ENCODE peak calls at places on chromosomes 16 and 17, in nine cellular contexts. O, J, Z, B, C, H, T, D and K are unnamed samples.

GRCh38 chr16:83068686-83069085 is 441.9 kb downstream of the CDH13 start:
- DNase-seq in B (no peak), J (no peak), T (peak; percentile 67), O (peak; percentile 21), Z (no peak), D (peak; percentile 78), H (no peak), C (peak; percentile 7), K (no peak)

GRCh38 chr16:72172105-72173034 is at the start of gene PMFBP1:
- DNase-seq in O (peak; percentile 87), D (peak; percentile 94), T (peak; percentile 74), B (peak; percentile 26), H (no peak), C (peak; percentile 74), Z (peak; percentile 64), J (no peak), K (peak; percentile 6)

GRCh38 chr17:64133546-64134215 is 3.7 kb upstream of the ERN1 start:
- DNase-seq in B (no peak), C (no peak), Z (no peak), O (peak; percentile 76), H (no peak), D (peak; percentile 84), T (peak; percentile 81), J (no peak), K (no peak)

GRCh38 chr16:59392911-59393310 is 658.8 kb upstream of the GOT2 start:
- DNase-seq in H (no peak), T (no peak), C (no peak), J (no peak), D (no peak), B (no peak), O (no peak), Z (no peak), K (no peak)

GRCh38 chr16:75248536-75249380 is 2.7 kb downstream of the BCAR1 start:
- DNase-seq in O (no peak), C (no peak), D (no peak), H (peak; percentile 28), T (no peak), Z (no peak), J (no peak), B (no peak), K (no peak)

GRCh38 chr16:90004577-90004976 is 14.7 kb downstream of the DBNDD1 start:
- DNase-seq in J (peak; percentile 18), B (no peak), O (no peak), T (no peak), H (no peak), C (no peak), D (no peak), Z (no peak), K (no peak)

GRCh38 chr17:47225436-47225858 is 16.3 kb downstream of the MYL4 start:
- DNase-seq in C (peak; percentile 95), Z (peak; percentile 87), T (peak; percentile 96), O (peak; percentile 98), H (peak; percentile 36), J (peak; percentile 82), D (peak; percentile 97), B (no peak), K (peak; percentile 68)

GRCh38 chr17:56973520-56973919 is 4.4 kb upstream of the SCPEP1 start:
- DNase-seq in D (no peak), H (no peak), B (no peak), C (peak; percentile 33), T (peak; percentile 23), O (peak; percentile 90), Z (no peak), J (no peak), K (no peak)

GRCh38 chr17:70054961-70055360 is 20.1 kb upstream of the KCNJ16 start:
- DNase-seq in J (no peak), O (no peak), Z (no peak), T (no peak), D (no peak), B (no peak), C (no peak), H (no peak), K (no peak)

GRCh38 chr17:15651583-15652110 is 32.1 kb upstream of the FBXW10B start:
- DNase-seq in O (peak; percentile 99), D (peak; percentile 98), Z (peak; percentile 97), T (peak; percentile 97), H (peak; percentile 57), J (peak; percentile 99), C (peak; percentile 99), B (peak; percentile 96), K (peak; percentile 95)

GRCh38 chr17:67322039-67322787 is 44.2 kb downstream of the PSMD12 start:
- DNase-seq in O (no peak), H (no peak), C (no peak), J (no peak), T (no peak), D (no peak), B (no peak), Z (no peak), K (no peak)

GRCh38 chr16:3243882-3244281 is 8.9 kb upstream of the ZNF200 start:
- DNase-seq in D (no peak), Z (no peak), J (no peak), H (no peak), T (no peak), C (no peak), B (no peak), O (no peak), K (no peak)

GRCh38 chr17:73551756-73552155 is 92.5 kb downstream of the SDK2 start:
- DNase-seq in O (no peak), T (no peak), C (no peak), B (no peak), H (no peak), D (no peak), Z (no peak), J (no peak), K (no peak)

GRCh38 chr16:76235025-76235424 is 42.2 kb upstream of the CNTNAP4 start:
- DNase-seq in B (no peak), H (no peak), J (no peak), T (no peak), Z (no peak), O (no peak), D (no peak), C (no peak), K (no peak)

GRCh38 chr17:74282587-74283370 is 8.7 kb downstream of the DNAI2 start:
- DNase-seq in Z (no peak), D (no peak), J (no peak), T (peak; percentile 44), O (peak; percentile 16), H (no peak), B (no peak), C (no peak), K (no peak)

GRCh38 chr16:13245713-13246377 is 344.4 kb downstream of the SHISA9 start:
- DNase-seq in O (no peak), C (no peak), B (no peak), H (no peak), T (no peak), J (no peak), Z (no peak), D (no peak), K (no peak)

DNA sequence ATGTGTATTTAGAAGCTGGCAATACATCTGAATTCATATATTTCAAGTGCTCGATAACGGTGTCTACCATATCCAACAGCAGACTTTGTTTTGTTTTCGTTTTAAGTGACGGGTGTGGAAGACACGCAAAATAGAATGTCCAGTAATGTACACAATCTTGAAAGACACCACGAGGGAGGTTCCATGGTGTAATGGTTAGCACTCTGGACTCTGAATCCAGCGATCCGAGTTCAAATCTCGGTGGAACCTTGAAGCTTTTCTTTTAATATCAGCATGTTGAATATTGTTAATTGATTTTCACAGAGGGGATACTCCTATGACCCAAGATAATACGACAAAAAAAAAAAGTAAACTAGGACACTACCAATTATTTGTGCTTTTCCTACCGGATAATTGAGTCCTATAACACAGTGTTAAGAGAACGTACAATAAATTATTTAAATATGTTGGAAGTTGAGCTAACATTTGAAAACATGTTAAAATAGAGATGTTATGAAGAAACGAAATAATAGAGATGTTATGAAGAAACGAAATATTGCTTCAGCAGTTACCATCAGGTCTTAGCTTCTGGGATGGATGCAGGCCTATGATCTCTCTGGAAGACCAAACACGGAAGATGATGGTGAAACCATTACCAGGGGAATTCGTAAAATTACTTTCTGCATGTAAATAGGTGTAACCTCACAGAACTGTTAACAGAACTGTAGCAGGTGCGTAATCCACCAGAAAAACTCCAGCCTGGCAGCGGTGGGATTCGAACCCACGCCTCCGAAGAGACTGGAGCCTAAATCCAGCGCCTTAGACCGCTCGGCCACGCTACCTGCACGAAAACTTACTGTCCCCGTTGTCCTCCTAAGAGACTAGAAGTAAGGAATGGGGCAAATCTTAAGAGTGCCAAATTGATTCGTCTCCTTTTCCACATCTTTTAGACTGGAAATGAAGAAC is 1.5 kb upstream of the ALOXE3 start:
- DNase-seq in T (peak; percentile 96), D (peak; percentile 95), J (peak; percentile 89), O (peak; percentile 94), Z (peak; percentile 66), H (peak; percentile 72), C (peak; percentile 81), B (peak; percentile 68), K (peak; percentile 83)
- H3K4me3 ChIP-seq in T (peak overlapping the region; percentile 71), D (peak overlapping the region; percentile 68), J (peak overlapping the region; percentile 57), O (peak overlapping the region; percentile 70), Z (peak overlapping the region; percentile 71), H (peak overlapping the region; percentile 57), C (peak overlapping the region; percentile 66), B (peak overlapping the region; percentile 59), K (peak overlapping the region; percentile 69)

GRCh38 chr17:62674363-62674739 is 46.9 kb downstream of the MRC2 start:
- DNase-seq in O (no peak), T (no peak), D (no peak), C (no peak), Z (no peak), H (no peak), B (no peak), J (no peak), K (no peak)
- H3K4me3 ChIP-seq in O (no peak overlapping the region), T (no peak overlapping the region), D (no peak overlapping the region), C (no peak overlapping the region), Z (no peak overlapping the region), H (no peak overlapping the region), B (no peak overlapping the region), J (no peak overlapping the region), K (no peak overlapping the region)

GRCh38 chr17:34979650-34980352 is 511 bp upstream of the LIG3 start:
- DNase-seq in H (no peak), C (no peak), Z (no peak), J (no peak), D (no peak), T (peak; percentile 22), B (no peak), O (peak; percentile 51), K (no peak)

GRCh38 chr17:34980353-34980680 is at the start of gene LIG3:
- DNase-seq in Z (peak; percentile 80), H (peak; percentile 93), C (peak; percentile 90), D (peak; percentile 94), O (peak; percentile 92), T (peak; percentile 91), B (peak; percentile 59), J (peak; percentile 98), K (peak; percentile 74)

GRCh38 chr17:34980681-34981537 is 597 bp downstream of the LIG3 start:
- DNase-seq in J (peak; percentile 92), O (peak; percentile 83), D (peak; percentile 89), B (no peak), C (peak; percentile 71), H (peak; percentile 60), Z (peak; percentile 61), T (peak; percentile 83), K (peak; percentile 50)

GRCh38 chr17:34979153-34979552 is 1.2 kb upstream of the LIG3 start:
- DNase-seq in T (no peak), H (no peak), J (no peak), O (no peak), Z (no peak), B (no peak), D (no peak), C (no peak), K (no peak)

GRCh38 chr17:34981538-34982241 is 1.4 kb downstream of the LIG3 start:
- DNase-seq in D (peak; percentile 23), B (no peak), O (peak; percentile 68), T (peak; percentile 28), H (no peak), C (peak; percentile 35), Z (no peak), J (no peak), K (no peak)
- H3K4me3 ChIP-seq in D (peak overlapping the region; percentile 79), B (peak overlapping the region; percentile 79), O (peak overlapping the region; percentile 71), T (peak overlapping the region; percentile 76), H (peak overlapping the region; percentile 92), C (peak overlapping the region; percentile 65), Z (peak overlapping the region; percentile 79), J (peak overlapping the region; percentile 92), K (peak overlapping the region; percentile 72)

GRCh38 chr17:6757747-6758146 is 1.9 kb downstream of the XAF1 start:
- DNase-seq in J (no peak), T (no peak), D (no peak), H (no peak), Z (no peak), B (no peak), O (no peak), C (no peak), K (no peak)
- H3K4me3 ChIP-seq in J (no peak overlapping the region), T (no peak overlapping the region), D (no peak overlapping the region), H (no peak overlapping the region), Z (no peak overlapping the region), B (no peak overlapping the region), O (no peak overlapping the region), C (no peak overlapping the region), K (no peak overlapping the region)